ENCODE peak calls at places on chromosomes 12 and 14, in four cellular contexts. N is brain microvascular endothelial cell, M is GM23338, U is cardiac muscle cell. Z is an unnamed sample.

GRCh38 chr12:125403145-125403789 is 338.0 kb downstream of the AACS start:
- DNase-seq in M (peak; percentile 95), N (peak; percentile 16), U (peak; percentile 34), Z (peak; percentile 0)

GRCh38 chr12:23666866-23667265 is 282.6 kb downstream of the SOX5 start:
- DNase-seq in N (no peak), M (peak; percentile 45), U (no peak), Z (no peak)

GRCh38 chr14:77133718-77134338 is 7.8 kb downstream of the ZDHHC22 start:
- DNase-seq in U (peak; percentile 75), M (peak; percentile 89), N (peak; percentile 60), Z (peak; percentile 46)

GRCh38 chr12:4215862-4216541 is 57.6 kb upstream of the CCND2 start:
- DNase-seq in M (no peak), N (no peak), U (no peak), Z (no peak)

GRCh38 chr12:80565276-80565675 is 121.2 kb downstream of the PTPRQ start:
- DNase-seq in N (peak; percentile 25), U (peak; percentile 50), M (no peak), Z (no peak)

GRCh38 chr12:120725659-120726509 is at the start of gene ACADS:
- DNase-seq in N (peak; percentile 61), M (peak; percentile 97), U (peak; percentile 87), Z (peak; percentile 37)

GRCh38 chr12:47378222-47378582 is 298.4 kb upstream of the AMIGO2 start:
- DNase-seq in N (no peak), M (no peak), U (peak; percentile 58), Z (no peak)

GRCh38 chr14:89061696-89062095 is 237.2 kb downstream of the TTC8 start:
- DNase-seq in U (no peak), N (no peak), M (peak; percentile 4), Z (no peak)

GRCh38 chr14:37650356-37651037 is 55.1 kb downstream of the TTC6 start:
- DNase-seq in M (peak; percentile 28), N (peak; percentile 2), U (no peak), Z (no peak)

GRCh38 chr12:6267007-6267721 is 43.3 kb upstream of the PLEKHG6 start:
- DNase-seq in M (no peak), N (peak; percentile 10), U (peak; percentile 36), Z (peak; percentile 70)

GRCh38 chr14:71549421-71549820 is 382.8 kb upstream of the RGS6 start:
- DNase-seq in U (no peak), M (no peak), N (no peak), Z (no peak)

GRCh38 chr14:51805541-51805940 is 54.9 kb upstream of the GNG2 start:
- DNase-seq in U (no peak), N (no peak), M (peak; percentile 28), Z (no peak)

GRCh38 chr12:57735198-57735855 is 3.2 kb downstream of the AGAP2 start:
- DNase-seq in M (peak; percentile 50), U (no peak), N (no peak), Z (no peak)

GRCh38 chr14:20460458-20461229 is 590 bp downstream of the PIP4P1 start:
- DNase-seq in U (no peak), N (no peak), M (peak; percentile 76), Z (no peak)

GRCh38 chr12:46110928-46111699 is 120.7 kb upstream of the SCAF11 start:
- DNase-seq in N (no peak), U (no peak), M (no peak), Z (no peak)

GRCh38 chr14:68664225-68664681 is 128.6 kb downstream of the ZFP36L1 start:
- DNase-seq in N (no peak), U (no peak), M (no peak), Z (no peak)

GRCh38 chr14:102949062-102949800 is 26.8 kb downstream of the AMN start:
- DNase-seq in M (no peak), N (peak; percentile 22), U (no peak), Z (no peak)

GRCh38 chr12:48013287-48013686 is 9.0 kb upstream of the COL2A1 start:
- DNase-seq in N (no peak), M (no peak), U (no peak), Z (peak; percentile 70)

GRCh38 chr12:23204933-23205778 is 580.2 kb downstream of the ETNK1 start:
- DNase-seq in U (peak; percentile 81), M (peak; percentile 72), N (peak; percentile 40), Z (peak; percentile 23)

GRCh38 chr12:111642681-111643427 is 42.9 kb downstream of the BRAP start:
- DNase-seq in M (no peak), N (no peak), U (peak; percentile 56), Z (no peak)

GRCh38 chr12:85489194-85489593 is 209.2 kb downstream of the ALX1 start:
- DNase-seq in U (no peak), N (no peak), M (no peak), Z (no peak)

GRCh38 chr14:53640695-53641094 is 315.9 kb downstream of the BMP4 start:
- DNase-seq in U (no peak), N (peak; percentile 75), M (no peak), Z (no peak)

GRCh38 chr12:57779736-57780135 is 2.9 kb upstream of the TSFM start:
- DNase-seq in U (no peak), M (no peak), N (no peak), Z (no peak)

GRCh38 chr12:45768194-45768593 is 38.7 kb downstream of the ARID2 start:
- DNase-seq in U (no peak), N (no peak), M (no peak), Z (no peak)

GRCh38 chr12:46462641-46463355 is 90.2 kb upstream of the SLC38A2 start:
- DNase-seq in U (no peak), N (no peak), M (no peak), Z (no peak)

GRCh38 chr14:22394616-22395015 is 194.4 kb downstream of the DAD1 start:
- DNase-seq in M (no peak), N (no peak), U (no peak), Z (no peak)
- TF ChIP-seq CTCF in M (no peak), N (no peak), U (no peak), Z (no peak)

GRCh38 chr12:63098851-63099250 is 52.1 kb downstream of the AVPR1A start:
- DNase-seq in N (peak; percentile 5), U (no peak), M (peak; percentile 35), Z (no peak)
- TF ChIP-seq CTCF in N (peak; percentile 48), U (no peak), M (peak; percentile 68), Z (peak; percentile 43)

GRCh38 chr14:32100175-32100574 is 23.1 kb downstream of the ARHGAP5 start:
- DNase-seq in U (no peak), M (no peak), N (no peak), Z (no peak)

GRCh38 chr14:32102152-32102787 is 25.2 kb downstream of the ARHGAP5 start:
- DNase-seq in N (no peak), M (no peak), U (no peak), Z (no peak)

GRCh38 chr14:32104308-32104707 is 27.2 kb downstream of the ARHGAP5 start:
- DNase-seq in U (no peak), M (no peak), N (no peak), Z (no peak)

GRCh38 chr14:32102968-32103367 is 25.9 kb downstream of the ARHGAP5 start:
- DNase-seq in U (no peak), N (no peak), M (no peak), Z (no peak)

DNA sequence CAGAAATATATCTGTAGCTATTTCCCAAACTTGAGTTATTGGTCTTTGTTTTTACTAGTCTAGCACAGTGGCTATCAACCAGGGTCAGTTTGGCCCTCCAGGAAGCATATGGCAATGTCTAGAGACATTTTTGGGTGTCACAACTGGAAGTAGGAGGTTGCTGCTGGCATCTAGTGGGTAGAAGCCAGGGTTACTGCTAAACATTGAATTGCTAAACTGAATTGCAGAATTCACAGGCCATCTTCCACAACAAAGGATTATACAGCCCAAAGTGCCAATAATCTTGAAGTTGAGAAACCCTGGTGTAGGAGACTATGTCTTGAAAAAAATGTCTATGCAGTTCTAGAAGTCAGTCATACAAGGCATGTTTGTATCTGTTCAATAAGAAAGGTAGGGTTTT is 27.7 kb downstream of the ARHGAP5 start:
- DNase-seq in N (no peak), M (no peak), U (peak; percentile 15), Z (no peak)
- TF ChIP-seq CTCF in N (no peak), M (peak; percentile 7), U (no peak), Z (no peak)

GRCh38 chr12:97493729-97494128 is 31.1 kb downstream of the RMST start:
- DNase-seq in M (no peak), U (no peak), N (no peak), Z (no peak)
- TF ChIP-seq CTCF in M (no peak), U (no peak), N (no peak), Z (no peak)

DNA sequence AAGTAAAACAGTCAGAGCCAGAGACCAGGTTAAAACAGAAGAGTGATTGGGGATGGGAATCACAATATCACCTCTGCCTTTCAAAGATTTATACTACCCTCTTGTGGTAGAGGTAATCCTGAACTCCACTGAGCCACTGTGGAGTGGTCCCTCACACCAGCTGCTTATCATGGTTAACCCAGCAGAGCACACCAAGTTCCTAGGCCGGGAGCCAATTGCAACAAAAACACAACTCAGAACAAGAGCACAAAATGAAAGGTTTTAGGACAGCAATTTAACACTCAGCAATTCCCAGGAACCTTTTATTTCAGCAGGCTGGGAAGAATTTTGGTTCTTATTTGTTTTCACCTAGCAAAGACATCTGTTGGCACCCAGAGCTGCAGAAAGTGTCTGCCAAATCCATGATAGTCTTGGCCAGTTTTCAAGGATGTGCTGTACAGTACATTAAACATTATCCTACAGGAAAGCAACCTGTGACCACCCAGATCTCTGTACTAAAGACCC is 220.5 kb upstream of the ATXN7L3B start:
- DNase-seq in N (peak; percentile 78), U (peak; percentile 72), M (peak; percentile 74), Z (peak; percentile 93)
- TF ChIP-seq CTCF in N (peak; percentile 70), U (peak; percentile 29), M (peak; percentile 81), Z (peak; percentile 79)

GRCh38 chr14:31283568-31284252 is 76.1 kb upstream of the HECTD1 start:
- DNase-seq in N (no peak), M (no peak), U (no peak), Z (no peak)

GRCh38 chr14:31291210-31291609 is 83.6 kb upstream of the HECTD1 start:
- DNase-seq in U (no peak), M (no peak), N (no peak), Z (no peak)

GRCh38 chr14:31287294-31287972 is 79.8 kb upstream of the HECTD1 start:
- DNase-seq in U (no peak), M (no peak), N (no peak), Z (no peak)

GRCh38 chr14:31283153-31283552 is 75.6 kb upstream of the HECTD1 start:
- DNase-seq in N (no peak), M (no peak), U (no peak), Z (no peak)

GRCh38 chr14:31286456-31287293 is 79.1 kb upstream of the HECTD1 start:
- DNase-seq in U (no peak), N (no peak), M (peak; percentile 57), Z (no peak)
- TF ChIP-seq CTCF in U (peak; percentile 29), N (peak; percentile 66), M (peak; percentile 40), Z (peak; percentile 8)

Z was measured in LNCaP clone FGC.